ENCODE peak calls at places on chromosome 19, in seven cellular contexts. S is adipocyte; V is NCI-H345; O is COR-L47; Z is stimulated activated CD8-positive, alpha-beta memory T cell treated with anti-CD3 and anti-CD28 coated beads, Interleukin-12 subunit alpha, Interleukin-12 subunit beta, amount 100 ng/mL, for 4 hours; H is head of caudate nucleus; G is GOT3. W is an unnamed sample.

GRCh38 chr19:47891622-47891922 is 5.5 kb upstream of the SULT2A1 start:
- DNase-seq in S (no peak), V (no peak), O (no peak), Z (no peak), H (no peak), G (no peak), W (no peak)

GRCh38 chr19:31674503-31675186 is 325.4 kb upstream of the TSHZ3 start:
- DNase-seq in S (no peak), V (no peak), O (no peak), Z (no peak), H (no peak), G (no peak), W (no peak)

GRCh38 chr19:3852614-3853254 is 16.1 kb downstream of the ZFR2 start:
- DNase-seq in S (peak; percentile 53), V (peak; percentile 23), O (no peak), Z (peak; percentile 16), H (no peak), G (no peak), W (peak; percentile 75)

GRCh38 chr19:18665771-18666202 is 17.7 kb upstream of the CRTC1 start:
- DNase-seq in S (no peak), V (no peak), O (no peak), Z (no peak), H (no peak), G (no peak), W (no peak)

GRCh38 chr19:3743486-3743885 is 18.0 kb downstream of the APBA3 start:
- DNase-seq in S (no peak), V (no peak), O (no peak), Z (no peak), H (no peak), G (no peak), W (no peak)

GRCh38 chr19:7928741-7929701 is 3.1 kb upstream of the CTXN1 start:
- DNase-seq in S (peak; percentile 83), V (no peak), O (peak; percentile 47), Z (peak; percentile 47), H (no peak), G (no peak), W (peak; percentile 63)

GRCh38 chr19:46089432-46089831 is 35.1 kb downstream of the IGFL3 start:
- DNase-seq in S (no peak), V (no peak), O (no peak), Z (no peak), H (no peak), G (no peak), W (no peak)

GRCh38 chr19:39941615-39942507 is 7.4 kb upstream of the FCGBP start:
- DNase-seq in S (no peak), V (no peak), O (no peak), Z (peak; percentile 26), H (no peak), G (no peak), W (no peak)

GRCh38 chr19:41957838-41958366 is 1.2 kb downstream of the RABAC1 start:
- DNase-seq in S (peak; percentile 84), V (peak; percentile 62), O (peak; percentile 73), Z (no peak), H (no peak), G (no peak), W (peak; percentile 16)

GRCh38 chr19:49875801-49876421 is 1.2 kb downstream of the AKT1S1 start:
- DNase-seq in S (peak; percentile 75), V (peak; percentile 32), O (peak; percentile 23), Z (peak; percentile 44), H (peak; percentile 60), G (no peak), W (no peak)

GRCh38 chr19:29128203-29128602 is 84.7 kb downstream of the UQCRFS1 start:
- DNase-seq in S (no peak), V (no peak), O (no peak), Z (no peak), H (no peak), G (no peak), W (no peak)

GRCh38 chr19:3276341-3276799 is 51.9 kb downstream of the CELF5 start:
- DNase-seq in S (no peak), V (peak; percentile 98), O (no peak), Z (no peak), H (no peak), G (no peak), W (no peak)

GRCh38 chr19:43695985-43696729 is 19.7 kb upstream of the IRGC start:
- DNase-seq in S (no peak), V (no peak), O (no peak), Z (no peak), H (no peak), G (no peak), W (no peak)

GRCh38 chr19:53597023-53597422 is 34.8 kb upstream of the DPRX start:
- DNase-seq in S (peak; percentile 13), V (no peak), O (no peak), Z (no peak), H (no peak), G (no peak), W (no peak)

GRCh38 chr19:58544591-58545285 is 874 bp downstream of the TRIM28 start:
- DNase-seq in S (peak; percentile 81), V (no peak), O (no peak), Z (peak; percentile 75), H (no peak), G (no peak), W (no peak)

GRCh38 chr19:43779820-43780219 is 953 bp downstream of the KCNN4 start:
- DNase-seq in S (no peak), V (no peak), O (no peak), Z (no peak), H (no peak), G (no peak), W (no peak)

GRCh38 chr19:49133621-49134454 is 14.5 kb downstream of the PPFIA3 start:
- DNase-seq in S (peak; percentile 63), V (peak; percentile 52), O (no peak), Z (no peak), H (no peak), G (no peak), W (no peak)

GRCh38 chr19:38044267-38045111 is 137.5 kb downstream of the SIPA1L3 start:
- DNase-seq in S (no peak), V (no peak), O (no peak), Z (no peak), H (no peak), G (no peak), W (no peak)

GRCh38 chr19:57656346-57656745 is 12.4 kb upstream of the ZSCAN4 start:
- DNase-seq in S (no peak), V (no peak), O (no peak), Z (no peak), H (no peak), G (no peak), W (no peak)

GRCh38 chr19:39997595-39998216 is 846 bp downstream of the ZNF546 start:
- DNase-seq in S (peak; percentile 25), V (no peak), O (no peak), Z (no peak), H (no peak), G (no peak), W (no peak)

GRCh38 chr19:46692918-46693722 is 23.8 kb downstream of the PRKD2 start:
- DNase-seq in S (no peak), V (no peak), O (no peak), Z (no peak), H (no peak), G (no peak), W (no peak)

GRCh38 chr19:5042556-5042955 is 73.6 kb downstream of the KDM4B start:
- DNase-seq in S (no peak), V (no peak), O (no peak), Z (no peak), H (no peak), G (no peak), W (no peak)

GRCh38 chr19:10624585-10624984 is 768 bp upstream of the SLC44A2 start:
- DNase-seq in S (no peak), V (no peak), O (no peak), Z (no peak), H (no peak), G (no peak), W (no peak)

GRCh38 chr19:36152061-36152885 is at the start of gene COX7A1:
- DNase-seq in S (no peak), V (no peak), O (no peak), Z (no peak), H (no peak), G (no peak), W (no peak)

GRCh38 chr19:37992761-37993160 is 85.8 kb downstream of the SIPA1L3 start:
- DNase-seq in S (no peak), V (no peak), O (no peak), Z (no peak), H (no peak), G (no peak), W (no peak)

GRCh38 chr19:5903502-5904301 is at the start of gene NDUFA11:
- DNase-seq in S (peak; percentile 98), V (peak; percentile 99), O (peak; percentile 96), Z (peak; percentile 92), H (peak; percentile 96), G (peak; percentile 98), W (peak; percentile 96)

GRCh38 chr19:50794778-50795664 is 4.8 kb downstream of the ACP4 start:
- DNase-seq in S (no peak), V (no peak), O (no peak), Z (no peak), H (no peak), G (no peak), W (no peak)

GRCh38 chr19:56142897-56143434 is 1.9 kb downstream of the ZNF444 start:
- DNase-seq in S (no peak), V (no peak), O (no peak), Z (no peak), H (no peak), G (no peak), W (no peak)

GRCh38 chr19:35041548-35042055 is at the start of gene HPN:
- DNase-seq in S (no peak), V (no peak), O (no peak), Z (no peak), H (no peak), G (no peak), W (no peak)

GRCh38 chr19:54462713-54463530 is 656 bp downstream of the LENG9 start:
- DNase-seq in S (peak; percentile 79), V (no peak), O (no peak), Z (peak; percentile 47), H (peak; percentile 45), G (no peak), W (peak; percentile 19)